ENCODE peak calls at places on chromosomes 13 and 19, in nine cellular contexts. One of them, this sample, is unnamed.

GRCh38 chr13:44868397-44868796 is 120.9 kb downstream of the NUFIP1 start:
- DNase-seq in choroid plexus epithelial cell: no peak
- DNase-seq in cardiac fibroblast: no peak
- DNase-seq in fibroblast of pulmonary artery: no peak
- DNase-seq in cardiac muscle cell: no peak
- DNase-seq in natural killer cell: no peak
- DNase-seq in WERI-Rb-1: no peak
- DNase-seq in heart right ventricle: no peak
- DNase-seq in WTC11: no peak
- DNase-seq in this sample: no peak

GRCh38 chr19:54959840-54960239 is 6.3 kb upstream of the NLRP2 start:
- DNase-seq in choroid plexus epithelial cell: no peak
- DNase-seq in cardiac fibroblast: no peak
- DNase-seq in fibroblast of pulmonary artery: no peak
- DNase-seq in cardiac muscle cell: no peak
- DNase-seq in natural killer cell: no peak
- DNase-seq in WERI-Rb-1: no peak
- DNase-seq in heart right ventricle: no peak
- DNase-seq in WTC11: no peak
- DNase-seq in this sample: no peak

GRCh38 chr13:46575321-46575721 is 22.4 kb downstream of the LRCH1 start:
- DNase-seq in choroid plexus epithelial cell: peak; percentile 60
- DNase-seq in cardiac fibroblast: peak; percentile 70
- DNase-seq in fibroblast of pulmonary artery: peak; percentile 79
- DNase-seq in cardiac muscle cell: peak; percentile 70
- DNase-seq in natural killer cell: no peak
- DNase-seq in WERI-Rb-1: no peak
- DNase-seq in heart right ventricle: no peak
- DNase-seq in WTC11: no peak
- DNase-seq in this sample: no peak

GRCh38 chr19:48271531-48272151 is 1.8 kb downstream of the ZNF114 start:
- DNase-seq in choroid plexus epithelial cell: peak; percentile 45
- DNase-seq in cardiac fibroblast: peak; percentile 57
- DNase-seq in fibroblast of pulmonary artery: peak; percentile 51
- DNase-seq in cardiac muscle cell: peak; percentile 64
- DNase-seq in natural killer cell: no peak
- DNase-seq in WERI-Rb-1: no peak
- DNase-seq in heart right ventricle: peak; percentile 40
- DNase-seq in WTC11: peak; percentile 68
- DNase-seq in this sample: peak; percentile 59

GRCh38 chr19:45128806-45129205 is 32.0 kb downstream of the NKPD1 start:
- DNase-seq in choroid plexus epithelial cell: no peak
- DNase-seq in cardiac fibroblast: no peak
- DNase-seq in fibroblast of pulmonary artery: no peak
- DNase-seq in cardiac muscle cell: no peak
- DNase-seq in natural killer cell: no peak
- DNase-seq in WERI-Rb-1: no peak
- DNase-seq in heart right ventricle: no peak
- DNase-seq in WTC11: no peak
- DNase-seq in this sample: no peak

GRCh38 chr13:113141591-113141950 is 16.9 kb upstream of the PROZ start:
- DNase-seq in choroid plexus epithelial cell: no peak
- DNase-seq in cardiac fibroblast: no peak
- DNase-seq in fibroblast of pulmonary artery: no peak
- DNase-seq in cardiac muscle cell: no peak
- DNase-seq in natural killer cell: no peak
- DNase-seq in WERI-Rb-1: peak; percentile 8
- DNase-seq in heart right ventricle: no peak
- DNase-seq in WTC11: no peak
- DNase-seq in this sample: no peak

GRCh38 chr19:4456566-4456842 is 1.1 kb downstream of the UBXN6 start:
- DNase-seq in choroid plexus epithelial cell: peak; percentile 71
- DNase-seq in cardiac fibroblast: peak; percentile 77
- DNase-seq in fibroblast of pulmonary artery: peak; percentile 71
- DNase-seq in cardiac muscle cell: peak; percentile 81
- DNase-seq in natural killer cell: no peak
- DNase-seq in WERI-Rb-1: peak; percentile 96
- DNase-seq in heart right ventricle: no peak
- DNase-seq in WTC11: no peak
- DNase-seq in this sample: no peak

GRCh38 chr19:38021356-38021755 is 114.3 kb downstream of the SIPA1L3 start:
- DNase-seq in choroid plexus epithelial cell: no peak
- DNase-seq in cardiac fibroblast: no peak
- DNase-seq in fibroblast of pulmonary artery: no peak
- DNase-seq in cardiac muscle cell: no peak
- DNase-seq in natural killer cell: no peak
- DNase-seq in WERI-Rb-1: no peak
- DNase-seq in heart right ventricle: no peak
- DNase-seq in WTC11: no peak
- DNase-seq in this sample: no peak

GRCh38 chr19:55384576-55385235 is 614 bp upstream of the TMEM238 start:
- DNase-seq in choroid plexus epithelial cell: no peak
- DNase-seq in cardiac fibroblast: no peak
- DNase-seq in fibroblast of pulmonary artery: no peak
- DNase-seq in cardiac muscle cell: no peak
- DNase-seq in natural killer cell: no peak
- DNase-seq in WERI-Rb-1: no peak
- DNase-seq in heart right ventricle: no peak
- DNase-seq in WTC11: no peak
- DNase-seq in this sample: no peak

GRCh38 chr13:91710733-91711132 is 312.3 kb downstream of the GPC5 start:
- DNase-seq in choroid plexus epithelial cell: no peak
- DNase-seq in cardiac fibroblast: no peak
- DNase-seq in fibroblast of pulmonary artery: no peak
- DNase-seq in cardiac muscle cell: no peak
- DNase-seq in natural killer cell: no peak
- DNase-seq in WERI-Rb-1: no peak
- DNase-seq in heart right ventricle: no peak
- DNase-seq in WTC11: no peak
- DNase-seq in this sample: no peak

GRCh38 chr13:37736040-37736439 is 133.5 kb downstream of the TRPC4 start:
- DNase-seq in choroid plexus epithelial cell: peak; percentile 38
- DNase-seq in cardiac fibroblast: no peak
- DNase-seq in fibroblast of pulmonary artery: no peak
- DNase-seq in cardiac muscle cell: no peak
- DNase-seq in natural killer cell: no peak
- DNase-seq in WERI-Rb-1: no peak
- DNase-seq in heart right ventricle: no peak
- DNase-seq in WTC11: no peak
- DNase-seq in this sample: peak; percentile 52

GRCh38 chr13:108326318-108326717 is 56.8 kb downstream of the TNFSF13B start:
- DNase-seq in choroid plexus epithelial cell: peak; percentile 18
- DNase-seq in cardiac fibroblast: no peak
- DNase-seq in fibroblast of pulmonary artery: peak; percentile 21
- DNase-seq in cardiac muscle cell: peak; percentile 2
- DNase-seq in natural killer cell: no peak
- DNase-seq in WERI-Rb-1: no peak
- DNase-seq in heart right ventricle: no peak
- DNase-seq in WTC11: no peak
- DNase-seq in this sample: no peak

GRCh38 chr13:100330662-100331061 is 241.8 kb downstream of the PCCA start:
- DNase-seq in choroid plexus epithelial cell: peak; percentile 64
- DNase-seq in cardiac fibroblast: peak; percentile 5
- DNase-seq in fibroblast of pulmonary artery: peak; percentile 18
- DNase-seq in cardiac muscle cell: peak; percentile 6
- DNase-seq in natural killer cell: no peak
- DNase-seq in WERI-Rb-1: no peak
- DNase-seq in heart right ventricle: no peak
- DNase-seq in WTC11: no peak
- DNase-seq in this sample: no peak

GRCh38 chr13:67229438-67230242 is 496 bp downstream of the PCDH9 start:
- DNase-seq in choroid plexus epithelial cell: peak; percentile 37
- DNase-seq in cardiac fibroblast: no peak
- DNase-seq in fibroblast of pulmonary artery: no peak
- DNase-seq in cardiac muscle cell: peak; percentile 6
- DNase-seq in natural killer cell: no peak
- DNase-seq in WERI-Rb-1: peak; percentile 31
- DNase-seq in heart right ventricle: no peak
- DNase-seq in WTC11: no peak
- DNase-seq in this sample: no peak

GRCh38 chr19:2083174-2083854 is 12.8 kb downstream of the MOB3A start:
- DNase-seq in choroid plexus epithelial cell: no peak
- DNase-seq in cardiac fibroblast: no peak
- DNase-seq in fibroblast of pulmonary artery: no peak
- DNase-seq in cardiac muscle cell: no peak
- DNase-seq in natural killer cell: peak; percentile 54
- DNase-seq in WERI-Rb-1: no peak
- DNase-seq in heart right ventricle: peak; percentile 50
- DNase-seq in WTC11: no peak
- DNase-seq in this sample: no peak

GRCh38 chr19:33508431-33508830 is 13.2 kb downstream of the PEPD start:
- DNase-seq in choroid plexus epithelial cell: no peak
- DNase-seq in cardiac fibroblast: no peak
- DNase-seq in fibroblast of pulmonary artery: no peak
- DNase-seq in cardiac muscle cell: no peak
- DNase-seq in natural killer cell: no peak
- DNase-seq in WERI-Rb-1: no peak
- DNase-seq in heart right ventricle: no peak
- DNase-seq in WTC11: no peak
- DNase-seq in this sample: no peak

GRCh38 chr13:22665531-22665930 is 515.2 kb upstream of the SGCG start:
- DNase-seq in choroid plexus epithelial cell: no peak
- DNase-seq in cardiac fibroblast: no peak
- DNase-seq in fibroblast of pulmonary artery: no peak
- DNase-seq in cardiac muscle cell: no peak
- DNase-seq in natural killer cell: no peak
- DNase-seq in WERI-Rb-1: no peak
- DNase-seq in heart right ventricle: no peak
- DNase-seq in WTC11: no peak
- DNase-seq in this sample: no peak

GRCh38 chr13:22662771-22663170 is 518.0 kb upstream of the SGCG start:
- DNase-seq in choroid plexus epithelial cell: no peak
- DNase-seq in cardiac fibroblast: no peak
- DNase-seq in fibroblast of pulmonary artery: no peak
- DNase-seq in cardiac muscle cell: no peak
- DNase-seq in natural killer cell: no peak
- DNase-seq in WERI-Rb-1: no peak
- DNase-seq in heart right ventricle: no peak
- DNase-seq in WTC11: no peak
- DNase-seq in this sample: no peak
- TF ChIP-seq CTCF in choroid plexus epithelial cell: no peak
- TF ChIP-seq CTCF in cardiac fibroblast: no peak
- TF ChIP-seq CTCF in fibroblast of pulmonary artery: no peak
- TF ChIP-seq CTCF in cardiac muscle cell: no peak
- TF ChIP-seq CTCF in natural killer cell: no peak
- TF ChIP-seq CTCF in WERI-Rb-1: no peak
- TF ChIP-seq CTCF in heart right ventricle: no peak
- TF ChIP-seq CTCF in WTC11: no peak
- TF ChIP-seq CTCF in this sample: no peak

GRCh38 chr19:30783212-30783611 is 411.0 kb downstream of the ZNF536 start:
- DNase-seq in choroid plexus epithelial cell: no peak
- DNase-seq in cardiac fibroblast: no peak
- DNase-seq in fibroblast of pulmonary artery: no peak
- DNase-seq in cardiac muscle cell: no peak
- DNase-seq in natural killer cell: no peak
- DNase-seq in WERI-Rb-1: no peak
- DNase-seq in heart right ventricle: no peak
- DNase-seq in WTC11: no peak
- DNase-seq in this sample: no peak

GRCh38 chr19:30785728-30786127 is 413.5 kb downstream of the ZNF536 start:
- DNase-seq in choroid plexus epithelial cell: peak; percentile 2
- DNase-seq in cardiac fibroblast: no peak
- DNase-seq in fibroblast of pulmonary artery: no peak
- DNase-seq in cardiac muscle cell: no peak
- DNase-seq in natural killer cell: no peak
- DNase-seq in WERI-Rb-1: peak; percentile 46
- DNase-seq in heart right ventricle: no peak
- DNase-seq in WTC11: no peak
- DNase-seq in this sample: no peak

GRCh38 chr19:30788105-30788765 is 416.1 kb downstream of the ZNF536 start:
- DNase-seq in choroid plexus epithelial cell: no peak
- DNase-seq in cardiac fibroblast: no peak
- DNase-seq in fibroblast of pulmonary artery: no peak
- DNase-seq in cardiac muscle cell: no peak
- DNase-seq in natural killer cell: no peak
- DNase-seq in WERI-Rb-1: no peak
- DNase-seq in heart right ventricle: no peak
- DNase-seq in WTC11: no peak
- DNase-seq in this sample: no peak

GRCh38 chr19:30783936-30784335 is 411.8 kb downstream of the ZNF536 start:
- DNase-seq in choroid plexus epithelial cell: no peak
- DNase-seq in cardiac fibroblast: no peak
- DNase-seq in fibroblast of pulmonary artery: no peak
- DNase-seq in cardiac muscle cell: no peak
- DNase-seq in natural killer cell: no peak
- DNase-seq in WERI-Rb-1: no peak
- DNase-seq in heart right ventricle: no peak
- DNase-seq in WTC11: no peak
- DNase-seq in this sample: no peak

GRCh38 chr19:30784850-30785459 is 412.8 kb downstream of the ZNF536 start:
- DNase-seq in choroid plexus epithelial cell: peak; percentile 32
- DNase-seq in cardiac fibroblast: peak; percentile 31
- DNase-seq in fibroblast of pulmonary artery: peak; percentile 15
- DNase-seq in cardiac muscle cell: peak; percentile 50
- DNase-seq in natural killer cell: peak; percentile 61
- DNase-seq in WERI-Rb-1: peak; percentile 75
- DNase-seq in heart right ventricle: peak; percentile 35
- DNase-seq in WTC11: peak; percentile 84
- DNase-seq in this sample: peak; percentile 67
- TF ChIP-seq CTCF in choroid plexus epithelial cell: peak; percentile 62
- TF ChIP-seq CTCF in cardiac fibroblast: peak; percentile 26
- TF ChIP-seq CTCF in fibroblast of pulmonary artery: peak; percentile 30
- TF ChIP-seq CTCF in cardiac muscle cell: peak; percentile 50
- TF ChIP-seq CTCF in natural killer cell: peak; percentile 68
- TF ChIP-seq CTCF in WERI-Rb-1: peak; percentile 86
- TF ChIP-seq CTCF in heart right ventricle: peak; percentile 55
- TF ChIP-seq CTCF in WTC11: peak; percentile 63
- TF ChIP-seq CTCF in this sample: peak; percentile 60

DNA sequence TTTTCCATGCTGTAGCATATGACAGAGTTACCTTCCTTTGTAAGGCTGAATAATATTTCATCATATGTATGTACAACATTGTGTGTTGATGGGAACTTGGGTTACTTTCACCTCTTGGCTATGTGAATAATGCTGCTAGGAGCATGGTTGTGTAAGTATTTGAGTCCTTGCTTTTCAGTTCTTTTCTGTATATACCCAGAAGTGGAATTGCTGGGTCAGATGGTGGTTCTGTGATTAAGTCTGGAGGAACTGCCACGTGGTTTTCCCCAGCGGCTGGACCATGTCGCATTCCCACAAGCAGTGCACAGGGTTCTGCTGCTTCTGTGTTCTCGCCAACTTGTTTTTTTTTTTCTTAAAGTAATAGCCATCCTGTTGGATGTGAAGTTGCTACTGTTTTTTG is 101.1 kb upstream of the TEX29 start:
- DNase-seq in choroid plexus epithelial cell: peak; percentile 97
- DNase-seq in cardiac fibroblast: peak; percentile 80
- DNase-seq in fibroblast of pulmonary artery: peak; percentile 73
- DNase-seq in cardiac muscle cell: peak; percentile 82
- DNase-seq in natural killer cell: no peak
- DNase-seq in WERI-Rb-1: no peak
- DNase-seq in heart right ventricle: peak; percentile 49
- DNase-seq in WTC11: no peak
- DNase-seq in this sample: no peak
- TF ChIP-seq CTCF in choroid plexus epithelial cell: no peak
- TF ChIP-seq CTCF in cardiac fibroblast: no peak
- TF ChIP-seq CTCF in fibroblast of pulmonary artery: no peak
- TF ChIP-seq CTCF in cardiac muscle cell: no peak
- TF ChIP-seq CTCF in natural killer cell: no peak
- TF ChIP-seq CTCF in WERI-Rb-1: no peak
- TF ChIP-seq CTCF in heart right ventricle: no peak
- TF ChIP-seq CTCF in WTC11: no peak
- TF ChIP-seq CTCF in this sample: no peak

GRCh38 chr13:25725104-25725503 is 326.7 kb downstream of the SHISA2 start:
- DNase-seq in choroid plexus epithelial cell: no peak
- DNase-seq in cardiac fibroblast: no peak
- DNase-seq in fibroblast of pulmonary artery: no peak
- DNase-seq in cardiac muscle cell: no peak
- DNase-seq in natural killer cell: no peak
- DNase-seq in WERI-Rb-1: no peak
- DNase-seq in heart right ventricle: no peak
- DNase-seq in WTC11: peak; percentile 17
- DNase-seq in this sample: no peak
- TF ChIP-seq CTCF in choroid plexus epithelial cell: peak; percentile 4
- TF ChIP-seq CTCF in cardiac fibroblast: no peak
- TF ChIP-seq CTCF in fibroblast of pulmonary artery: no peak
- TF ChIP-seq CTCF in cardiac muscle cell: no peak
- TF ChIP-seq CTCF in natural killer cell: no peak
- TF ChIP-seq CTCF in WERI-Rb-1: no peak
- TF ChIP-seq CTCF in heart right ventricle: no peak
- TF ChIP-seq CTCF in WTC11: no peak
- TF ChIP-seq CTCF in this sample: no peak